ENCODE peak calls at places on chromosomes 4 and X, in six cellular contexts. One of them, this sample, is unnamed. For H3K4me1, the result is how much of the 10 kb centered on the place peaks cover.

GRCh38 chr4:180099962-180100361 is 2143.2 kb upstream of the TENM3 start:
- DNase-seq in ascending aorta: no peak
- DNase-seq in hepatocyte: no peak
- DNase-seq in body of pancreas: no peak
- DNase-seq in A549: no peak
- DNase-seq in DND-41: peak
- DNase-seq in this sample: no peak

GRCh38 chr4:85151786-85152185 is 185.3 kb upstream of the WDFY3 start:
- DNase-seq in ascending aorta: no peak
- DNase-seq in body of pancreas: no peak
- DNase-seq in A549: no peak
- DNase-seq in hepatocyte: no peak
- DNase-seq in DND-41: no peak
- DNase-seq in this sample: no peak

GRCh38 chr4:162497564-162498167 is 333.9 kb upstream of the FSTL5 start:
- DNase-seq in A549: peak
- DNase-seq in body of pancreas: no peak
- DNase-seq in DND-41: peak
- DNase-seq in ascending aorta: no peak
- DNase-seq in hepatocyte: peak
- DNase-seq in this sample: no peak

GRCh38 chr4:176123710-176124407 is 58.2 kb downstream of the WDR17 start:
- DNase-seq in DND-41: no peak
- DNase-seq in body of pancreas: peak
- DNase-seq in A549: no peak
- DNase-seq in hepatocyte: peak
- DNase-seq in ascending aorta: no peak
- DNase-seq in this sample: no peak

GRCh38 chrX:108316456-108316855 is 121.8 kb downstream of the COL4A6 start:
- DNase-seq in body of pancreas: no peak
- DNase-seq in DND-41: no peak
- DNase-seq in A549: no peak
- DNase-seq in ascending aorta: no peak
- DNase-seq in hepatocyte: no peak
- DNase-seq in this sample: no peak

GRCh38 chrX:106862972-106863688 is 40.0 kb downstream of the RIPPLY1 start:
- DNase-seq in body of pancreas: peak
- DNase-seq in hepatocyte: peak
- DNase-seq in A549: peak
- DNase-seq in DND-41: peak
- DNase-seq in ascending aorta: no peak
- DNase-seq in this sample: no peak

GRCh38 chr4:53510981-53511380 is 80.3 kb downstream of the LNX1 start:
- DNase-seq in A549: no peak
- DNase-seq in hepatocyte: no peak
- DNase-seq in DND-41: no peak
- DNase-seq in body of pancreas: no peak
- DNase-seq in ascending aorta: no peak
- DNase-seq in this sample: no peak

GRCh38 chr4:136893638-136894037 is 638.7 kb downstream of the PCDH18 start:
- DNase-seq in A549: no peak
- DNase-seq in hepatocyte: no peak
- DNase-seq in body of pancreas: no peak
- DNase-seq in ascending aorta: no peak
- DNase-seq in DND-41: no peak
- DNase-seq in this sample: no peak

GRCh38 chr4:38368612-38369011 is 295.4 kb upstream of the KLF3 start:
- DNase-seq in ascending aorta: no peak
- DNase-seq in DND-41: no peak
- DNase-seq in body of pancreas: no peak
- DNase-seq in A549: no peak
- DNase-seq in hepatocyte: no peak
- DNase-seq in this sample: no peak

GRCh38 chrX:19875051-19875432 is 12.4 kb downstream of the SH3KBP1 start:
- DNase-seq in body of pancreas: no peak
- DNase-seq in A549: no peak
- DNase-seq in hepatocyte: no peak
- DNase-seq in ascending aorta: no peak
- DNase-seq in DND-41: peak
- DNase-seq in this sample: no peak

GRCh38 chrX:19874391-19875050 is 12.9 kb downstream of the SH3KBP1 start:
- DNase-seq in A549: no peak
- DNase-seq in ascending aorta: no peak
- DNase-seq in DND-41: peak
- DNase-seq in body of pancreas: no peak
- DNase-seq in hepatocyte: no peak
- DNase-seq in this sample: no peak

GRCh38 chrX:19877431-19877830 is 10.0 kb downstream of the SH3KBP1 start:
- DNase-seq in ascending aorta: no peak
- DNase-seq in DND-41: no peak
- DNase-seq in body of pancreas: no peak
- DNase-seq in hepatocyte: no peak
- DNase-seq in A549: no peak
- DNase-seq in this sample: no peak

GRCh38 chrX:19879181-19879580 is 8.2 kb downstream of the SH3KBP1 start:
- DNase-seq in A549: no peak
- DNase-seq in ascending aorta: no peak
- DNase-seq in body of pancreas: no peak
- DNase-seq in hepatocyte: no peak
- DNase-seq in DND-41: no peak
- DNase-seq in this sample: no peak

DNA sequence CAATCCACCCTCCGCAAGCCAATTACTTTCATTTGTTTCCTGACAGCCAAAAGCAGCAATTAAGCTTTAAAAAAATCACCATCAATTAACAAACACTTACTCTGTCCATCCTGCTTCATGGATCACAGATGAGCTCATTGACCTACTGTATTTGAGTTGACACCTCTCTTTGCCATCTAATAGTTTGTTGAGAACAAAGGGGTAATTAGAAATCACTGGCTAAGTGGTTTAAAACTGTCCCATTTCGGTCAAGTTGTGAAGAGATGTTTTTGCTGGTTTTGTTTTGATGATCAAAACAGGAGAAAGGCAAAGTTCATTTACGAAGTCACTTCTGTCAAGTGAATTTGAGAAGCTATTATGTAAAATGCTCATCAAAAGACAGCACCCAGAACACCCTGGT is 10.4 kb downstream of the SH3KBP1 start:
- DNase-seq in ascending aorta: no peak
- DNase-seq in body of pancreas: no peak
- DNase-seq in hepatocyte: no peak
- DNase-seq in A549: no peak
- DNase-seq in DND-41: no peak
- DNase-seq in this sample: no peak
- H3K4me1 ChIP-seq in ascending aorta: under half
- H3K4me1 ChIP-seq in body of pancreas: under half
- H3K4me1 ChIP-seq in hepatocyte: under half
- H3K4me1 ChIP-seq in A549: under half
- H3K4me1 ChIP-seq in DND-41: half or more
- H3K4me1 ChIP-seq in this sample: under half

GRCh38 chr4:8860892-8861575 is 10.6 kb downstream of the HMX1 start:
- DNase-seq in body of pancreas: no peak
- DNase-seq in ascending aorta: no peak
- DNase-seq in A549: no peak
- DNase-seq in hepatocyte: no peak
- DNase-seq in DND-41: no peak
- DNase-seq in this sample: no peak

GRCh38 chr4:8858925-8859210 is 12.8 kb downstream of the HMX1 start:
- DNase-seq in ascending aorta: no peak
- DNase-seq in DND-41: no peak
- DNase-seq in hepatocyte: no peak
- DNase-seq in body of pancreas: no peak
- DNase-seq in A549: no peak
- DNase-seq in this sample: no peak

GRCh38 chr4:8859550-8860095 is 12.0 kb downstream of the HMX1 start:
- DNase-seq in body of pancreas: no peak
- DNase-seq in ascending aorta: no peak
- DNase-seq in hepatocyte: no peak
- DNase-seq in A549: no peak
- DNase-seq in DND-41: no peak
- DNase-seq in this sample: no peak

GRCh38 chr4:8861576-8862279 is 9.9 kb downstream of the HMX1 start:
- DNase-seq in A549: no peak
- DNase-seq in hepatocyte: no peak
- DNase-seq in DND-41: no peak
- DNase-seq in body of pancreas: no peak
- DNase-seq in ascending aorta: no peak
- DNase-seq in this sample: no peak

DNA sequence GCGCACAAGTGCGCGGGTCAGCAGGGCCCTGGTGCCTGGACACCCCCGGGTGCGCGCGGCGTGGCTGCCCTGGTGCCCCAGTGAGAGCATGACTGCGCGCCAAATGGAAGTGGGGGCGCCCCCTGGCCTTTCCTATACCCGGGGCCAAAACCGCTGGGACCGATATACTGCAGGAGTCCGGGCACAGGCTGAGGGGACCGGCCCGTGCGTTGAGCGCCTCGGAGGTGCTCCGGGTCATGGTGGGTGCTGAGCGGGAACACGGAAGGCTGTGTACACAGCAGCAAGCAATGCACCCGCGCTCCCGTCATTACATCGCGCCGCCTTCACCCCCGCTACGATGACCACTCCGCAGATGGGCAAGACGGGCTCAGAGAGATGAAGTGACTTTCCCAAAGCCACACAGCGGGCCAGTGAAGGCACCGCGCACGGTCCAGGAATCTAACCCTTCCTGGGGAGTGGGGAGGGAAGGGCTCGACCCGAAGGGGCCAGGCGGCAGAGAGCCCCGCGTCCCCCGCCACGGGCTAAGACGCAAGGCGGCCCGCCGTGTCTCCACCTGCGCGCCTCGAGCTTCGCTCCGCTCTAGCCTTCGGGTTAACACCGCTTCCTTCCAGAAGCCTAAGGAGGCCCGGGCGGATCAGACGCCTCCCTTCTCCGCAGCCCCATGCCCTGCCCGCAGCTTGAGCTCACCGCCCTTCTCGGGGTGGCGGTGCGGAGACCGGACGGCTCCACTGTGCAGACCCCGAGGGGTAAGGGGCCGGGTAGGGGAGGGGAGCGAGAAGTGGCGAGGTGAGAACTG is 11.3 kb downstream of the HMX1 start:
- DNase-seq in ascending aorta: no peak
- DNase-seq in DND-41: no peak
- DNase-seq in hepatocyte: no peak
- DNase-seq in A549: no peak
- DNase-seq in body of pancreas: no peak
- DNase-seq in this sample: peak
- H3K4me3 ChIP-seq in ascending aorta: no peak
- H3K4me3 ChIP-seq in DND-41: no peak
- H3K4me3 ChIP-seq in hepatocyte: no peak
- H3K4me3 ChIP-seq in A549: no peak
- H3K4me3 ChIP-seq in body of pancreas: no peak
- H3K4me3 ChIP-seq in this sample: no peak

DNA sequence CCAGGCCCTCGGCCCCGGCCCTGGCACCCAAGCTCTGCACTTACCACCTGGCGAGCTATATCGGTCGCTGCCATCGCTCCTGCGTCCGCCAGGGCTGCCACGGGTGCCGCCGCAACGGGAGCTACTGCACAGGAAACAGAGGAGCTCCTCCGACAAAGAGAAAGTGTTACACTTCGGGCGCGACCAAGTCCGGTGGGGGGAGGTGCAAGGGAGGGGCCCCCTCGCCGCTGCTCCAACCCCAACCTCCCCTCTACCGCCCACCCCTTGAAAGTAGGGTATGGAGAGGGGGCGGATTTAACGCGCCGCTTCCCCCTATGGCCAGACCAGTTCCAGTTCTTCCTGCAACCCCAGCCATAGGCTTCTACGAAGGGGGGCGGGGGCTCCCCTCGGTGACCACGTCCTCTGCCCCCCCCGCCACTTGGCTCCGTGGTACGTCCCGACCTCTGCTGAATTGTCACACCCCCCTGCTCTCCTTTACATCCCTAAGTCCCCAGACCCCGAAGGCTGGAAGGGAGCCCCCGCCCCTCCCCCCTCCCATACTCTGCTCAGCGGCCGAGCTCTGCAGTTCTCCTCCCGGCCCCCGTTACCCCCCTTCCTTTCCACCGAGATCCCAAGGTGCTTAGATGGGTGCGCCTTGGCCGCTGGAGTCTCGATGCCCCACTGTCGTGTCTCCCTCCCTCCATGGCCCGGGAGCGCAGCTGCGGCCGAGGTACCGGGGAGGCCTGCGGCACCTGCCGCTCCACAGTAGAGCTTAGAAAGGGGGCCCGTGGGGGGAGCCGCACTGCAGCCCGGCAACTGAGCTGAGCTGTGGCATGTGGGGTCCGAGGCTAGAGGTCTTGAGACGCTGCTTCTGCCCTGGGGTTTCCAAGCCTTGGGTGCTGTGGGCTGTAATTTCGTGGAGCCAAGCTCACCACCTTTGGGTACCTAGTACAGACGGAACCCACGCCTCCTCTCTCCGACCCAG is at the start of gene SEPTIN6:
- DNase-seq in ascending aorta: peak
- DNase-seq in DND-41: peak
- DNase-seq in body of pancreas: peak
- DNase-seq in hepatocyte: peak
- DNase-seq in A549: peak
- DNase-seq in this sample: peak
- TF ChIP-seq CTCF in ascending aorta: no peak
- TF ChIP-seq CTCF in DND-41: peak
- TF ChIP-seq CTCF in body of pancreas: no peak
- TF ChIP-seq CTCF in hepatocyte: no peak
- TF ChIP-seq CTCF in A549: no peak
- TF ChIP-seq CTCF in this sample: no peak

DNA sequence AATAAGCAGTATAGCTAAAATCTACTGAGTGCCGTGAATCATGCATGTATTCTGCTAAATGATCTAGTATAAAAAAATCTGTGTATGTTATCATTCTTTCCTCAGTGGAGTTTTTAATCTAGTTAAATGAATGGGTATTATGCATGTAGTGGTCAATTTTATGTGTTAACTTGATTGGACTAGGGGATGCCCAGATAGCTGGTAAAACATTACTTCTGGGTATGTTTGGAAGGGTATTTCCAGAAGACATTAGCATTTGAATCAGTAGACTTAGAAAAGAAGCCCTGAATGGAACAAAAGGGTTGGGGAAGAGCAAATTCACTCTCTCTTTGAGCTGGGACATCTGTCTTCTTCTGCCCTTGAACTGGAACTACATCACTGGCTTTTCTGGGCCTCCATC is 34.5 kb upstream of the SPRY1 start:
- DNase-seq in A549: no peak
- DNase-seq in ascending aorta: no peak
- DNase-seq in hepatocyte: no peak
- DNase-seq in body of pancreas: no peak
- DNase-seq in DND-41: no peak
- DNase-seq in this sample: no peak
- H3K4me1 ChIP-seq in A549: under half
- H3K4me1 ChIP-seq in ascending aorta: under half
- H3K4me1 ChIP-seq in hepatocyte: under half
- H3K4me1 ChIP-seq in body of pancreas: under half
- H3K4me1 ChIP-seq in DND-41: under half
- H3K4me1 ChIP-seq in this sample: under half

This sample was measured in psoas muscle.